ENCODE peak calls at places on chromosomes 2 and 18, in six cellular contexts. U is GM23248; I is Kasumi-1; H is LoVo; Z is HTR-8/SVneo; O is activated CD8-positive, alpha-beta memory T cell treated with anti-CD3 and anti-CD28 coated beads, Interleukin-2, amount 50 U/mL, for 48 hours. D is an unnamed sample.

GRCh38 chr2:101113441-101114267 is 37.5 kb downstream of the TBC1D8 start:
- DNase-seq in H (peak; percentile 78), Z (no peak), I (peak; percentile 28), O (no peak), U (peak; percentile 93), D (peak; percentile 24)

GRCh38 chr2:39455826-39456225 is 18.7 kb upstream of the MAP4K3 start:
- DNase-seq in U (no peak), H (no peak), I (no peak), Z (no peak), O (no peak), D (no peak)

GRCh38 chr2:214713080-214713830 is 96.2 kb downstream of the BARD1 start:
- DNase-seq in O (no peak), Z (no peak), H (no peak), I (no peak), U (no peak), D (no peak)

GRCh38 chr18:10153924-10154635 is 240.3 kb downstream of the VAPA start:
- DNase-seq in U (no peak), Z (no peak), H (no peak), O (no peak), I (no peak), D (no peak)

GRCh38 chr18:42363446-42363845 is 408.4 kb downstream of the PIK3C3 start:
- DNase-seq in U (no peak), O (no peak), H (no peak), I (no peak), Z (no peak), D (no peak)

GRCh38 chr2:56318147-56318546 is 134.4 kb downstream of the CCDC85A start:
- DNase-seq in O (no peak), H (no peak), Z (no peak), U (no peak), I (no peak), D (no peak)

GRCh38 chr2:117272975-117273671 is 541.4 kb upstream of the DDX18 start:
- DNase-seq in O (no peak), I (no peak), U (no peak), Z (no peak), H (no peak), D (no peak)

GRCh38 chr2:70472256-70472905 is 81.2 kb downstream of the TGFA start:
- DNase-seq in U (no peak), O (no peak), Z (no peak), H (no peak), I (peak; percentile 19), D (no peak)

GRCh38 chr18:49479381-49480137 is 7.5 kb downstream of the C18orf32 start:
- DNase-seq in O (no peak), H (no peak), U (no peak), I (no peak), Z (no peak), D (no peak)

GRCh38 chr2:30266051-30266621 is 34.8 kb downstream of the LBH start:
- DNase-seq in H (no peak), O (peak; percentile 68), I (peak; percentile 77), U (peak; percentile 50), Z (no peak), D (no peak)

GRCh38 chr2:32780961-32781360 is 153.1 kb downstream of the TTC27 start:
- DNase-seq in O (no peak), U (no peak), I (no peak), Z (no peak), H (no peak), D (no peak)

GRCh38 chr2:160695402-160696060 is 201.9 kb upstream of the RBMS1 start:
- DNase-seq in I (no peak), U (peak; percentile 24), O (no peak), H (no peak), Z (no peak), D (no peak)

GRCh38 chr2:165536861-165537499 is 67.5 kb downstream of the CSRNP3 start:
- DNase-seq in O (no peak), H (no peak), Z (no peak), I (no peak), U (no peak), D (no peak)

GRCh38 chr2:172962824-172963223 is 112.8 kb upstream of the MAP3K20 start:
- DNase-seq in H (no peak), I (peak; percentile 91), U (peak; percentile 70), O (no peak), Z (no peak), D (peak; percentile 13)

GRCh38 chr2:233059797-233060499 is at the start of gene INPP5D:
- DNase-seq in Z (no peak), U (no peak), O (peak; percentile 80), H (peak; percentile 52), I (peak; percentile 74), D (no peak)

GRCh38 chr2:212392544-212392943 is 146.1 kb downstream of the ERBB4 start:
- DNase-seq in U (peak; percentile 20), I (no peak), O (no peak), Z (no peak), H (no peak), D (no peak)

GRCh38 chr2:118320640-118321039 is 232.4 kb downstream of the INSIG2 start:
- DNase-seq in Z (no peak), U (no peak), H (no peak), I (no peak), O (no peak), D (no peak)

GRCh38 chr18:4125246-4125938 is 329.7 kb downstream of the DLGAP1 start:
- DNase-seq in Z (no peak), O (no peak), H (no peak), I (no peak), U (peak; percentile 66), D (no peak)

GRCh38 chr18:48031011-48031480 is 100.6 kb upstream of the SMAD2 start:
- DNase-seq in Z (peak; percentile 72), U (peak; percentile 73), O (no peak), H (peak; percentile 62), I (peak; percentile 24), D (peak; percentile 66)

GRCh38 chr18:6328624-6329016 is 86.1 kb downstream of the L3MBTL4 start:
- DNase-seq in Z (no peak), O (no peak), H (no peak), I (no peak), U (no peak), D (no peak)

GRCh38 chr2:207258191-207258991 is 92.6 kb upstream of the KLF7 start:
- DNase-seq in Z (peak; percentile 70), H (peak; percentile 71), I (no peak), U (peak; percentile 99), O (no peak), D (no peak)

GRCh38 chr18:59665057-59666007 is 31.9 kb downstream of the CCBE1 start:
- DNase-seq in H (no peak), O (no peak), Z (no peak), I (no peak), U (peak; percentile 14), D (no peak)

GRCh38 chr2:39109543-39109942 is 11.3 kb downstream of the SOS1 start:
- DNase-seq in O (no peak), Z (no peak), U (no peak), H (no peak), I (no peak), D (no peak)

GRCh38 chr2:71538241-71538640 is 84.9 kb downstream of the DYSF start:
- DNase-seq in Z (no peak), U (no peak), I (no peak), O (no peak), H (no peak), D (no peak)

GRCh38 chr18:26082475-26082874 is 7.9 kb downstream of the SS18 start:
- DNase-seq in Z (no peak), I (no peak), O (no peak), H (no peak), U (peak; percentile 62), D (no peak)

GRCh38 chr2:239959059-239959971 is 65.8 kb downstream of the NDUFA10 start:
- DNase-seq in H (no peak), O (no peak), I (no peak), Z (no peak), U (peak; percentile 16), D (no peak)

GRCh38 chr2:105451571-105452140 is 52.8 kb upstream of the FHL2 start:
- DNase-seq in H (no peak), O (no peak), U (no peak), Z (no peak), I (no peak), D (no peak)

GRCh38 chr2:219718066-219718465 is 90.6 kb downstream of the SLC4A3 start:
- DNase-seq in O (no peak), I (peak; percentile 1), U (no peak), Z (no peak), H (no peak), D (no peak)

GRCh38 chr2:111200333-111200879 is 79.7 kb downstream of the BCL2L11 start:
- DNase-seq in O (no peak), I (no peak), H (no peak), U (no peak), Z (no peak), D (no peak)

GRCh38 chr2:74745766-74746165 is 88.2 kb upstream of the HK2 start:
- DNase-seq in H (no peak), Z (no peak), O (no peak), I (no peak), U (no peak), D (no peak)

GRCh38 chr2:85678794-85679672 is 11.0 kb upstream of the SFTPB start:
- DNase-seq in H (peak; percentile 79), U (peak; percentile 81), O (peak; percentile 96), I (peak; percentile 8), Z (peak; percentile 90), D (peak; percentile 93)

GRCh38 chr18:79887181-79888000 is 64.1 kb downstream of the SLC66A2 start:
- DNase-seq in U (no peak), H (no peak), I (no peak), O (peak; percentile 43), Z (no peak), D (no peak)

GRCh38 chr2:166234112-166234846 is 106.5 kb upstream of the SCN1A start:
- DNase-seq in I (no peak), Z (peak; percentile 17), H (no peak), U (peak; percentile 82), O (no peak), D (no peak)

GRCh38 chr18:26307161-26307773 is 81.0 kb downstream of the TAF4B start:
- DNase-seq in H (peak; percentile 32), U (peak; percentile 77), O (no peak), I (peak; percentile 81), Z (peak; percentile 32), D (peak; percentile 56)

GRCh38 chr2:218398437-218399390 is 954 bp upstream of the CTDSP1 start:
- DNase-seq in U (peak; percentile 91), Z (no peak), I (peak; percentile 23), O (peak; percentile 84), H (peak; percentile 58), D (no peak)

GRCh38 chr2:222791946-222792649 is 68.7 kb upstream of the ACSL3 start:
- DNase-seq in I (peak; percentile 1), Z (no peak), U (peak; percentile 23), H (no peak), O (no peak), D (no peak)